ENCODE peak calls at places on chromosomes 13 and 19, in ten cellular contexts. One of them, this sample, is unnamed. For H3K27me3, the result is how much of the 10 kb centered on the place peaks cover.

GRCh38 chr19:32041681-32042292 is 303.6 kb upstream of the ZNF507 start:
- DNase-seq in brain microvascular endothelial cell: peak
- DNase-seq in CD8-positive, alpha-beta T cell: no peak
- DNase-seq in IMR-90: peak
- DNase-seq in AG04450: no peak
- DNase-seq in CD4-positive, alpha-beta T cell: no peak
- DNase-seq in tibial nerve: no peak
- DNase-seq in breast epithelium: no peak
- DNase-seq in thoracic aorta: no peak
- DNase-seq in gastrocnemius medialis: no peak
- DNase-seq in this sample: no peak

GRCh38 chr13:94716016-94716415 is 3.7 kb upstream of the SOX21 start:
- DNase-seq in IMR-90: no peak
- DNase-seq in gastrocnemius medialis: no peak
- DNase-seq in thoracic aorta: no peak
- DNase-seq in CD8-positive, alpha-beta T cell: no peak
- DNase-seq in CD4-positive, alpha-beta T cell: no peak
- DNase-seq in tibial nerve: no peak
- DNase-seq in brain microvascular endothelial cell: no peak
- DNase-seq in breast epithelium: no peak
- DNase-seq in AG04450: no peak
- DNase-seq in this sample: no peak

GRCh38 chr13:98978280-98978679 is 416 bp upstream of the DOCK9 start:
- DNase-seq in IMR-90: peak
- DNase-seq in brain microvascular endothelial cell: peak
- DNase-seq in AG04450: peak
- DNase-seq in CD8-positive, alpha-beta T cell: no peak
- DNase-seq in thoracic aorta: no peak
- DNase-seq in CD4-positive, alpha-beta T cell: no peak
- DNase-seq in gastrocnemius medialis: no peak
- DNase-seq in breast epithelium: no peak
- DNase-seq in tibial nerve: no peak
- DNase-seq in this sample: peak

GRCh38 chr19:55432355-55432959 is 10.6 kb downstream of the SHISA7 start:
- DNase-seq in AG04450: no peak
- DNase-seq in thoracic aorta: no peak
- DNase-seq in gastrocnemius medialis: no peak
- DNase-seq in CD8-positive, alpha-beta T cell: no peak
- DNase-seq in IMR-90: no peak
- DNase-seq in CD4-positive, alpha-beta T cell: no peak
- DNase-seq in breast epithelium: no peak
- DNase-seq in tibial nerve: no peak
- DNase-seq in brain microvascular endothelial cell: no peak
- DNase-seq in this sample: no peak

GRCh38 chr13:93881418-93881817 is 598.1 kb downstream of the DCT start:
- DNase-seq in brain microvascular endothelial cell: no peak
- DNase-seq in gastrocnemius medialis: no peak
- DNase-seq in breast epithelium: no peak
- DNase-seq in CD4-positive, alpha-beta T cell: no peak
- DNase-seq in AG04450: peak
- DNase-seq in thoracic aorta: no peak
- DNase-seq in tibial nerve: no peak
- DNase-seq in IMR-90: peak
- DNase-seq in CD8-positive, alpha-beta T cell: no peak
- DNase-seq in this sample: peak

GRCh38 chr13:50713849-50714248 is 129.6 kb downstream of the DLEU7 start:
- DNase-seq in thoracic aorta: no peak
- DNase-seq in CD8-positive, alpha-beta T cell: no peak
- DNase-seq in CD4-positive, alpha-beta T cell: no peak
- DNase-seq in gastrocnemius medialis: no peak
- DNase-seq in AG04450: peak
- DNase-seq in tibial nerve: no peak
- DNase-seq in breast epithelium: no peak
- DNase-seq in brain microvascular endothelial cell: peak
- DNase-seq in IMR-90: peak
- DNase-seq in this sample: peak

GRCh38 chr13:98739023-98739422 is 13.4 kb downstream of the SLC15A1 start:
- DNase-seq in gastrocnemius medialis: no peak
- DNase-seq in breast epithelium: no peak
- DNase-seq in CD8-positive, alpha-beta T cell: no peak
- DNase-seq in AG04450: no peak
- DNase-seq in IMR-90: no peak
- DNase-seq in tibial nerve: no peak
- DNase-seq in brain microvascular endothelial cell: no peak
- DNase-seq in thoracic aorta: no peak
- DNase-seq in CD4-positive, alpha-beta T cell: no peak
- DNase-seq in this sample: no peak

GRCh38 chr13:23518231-23518630 is 52.0 kb upstream of the TNFRSF19 start:
- DNase-seq in IMR-90: no peak
- DNase-seq in CD8-positive, alpha-beta T cell: no peak
- DNase-seq in thoracic aorta: no peak
- DNase-seq in CD4-positive, alpha-beta T cell: no peak
- DNase-seq in tibial nerve: no peak
- DNase-seq in gastrocnemius medialis: no peak
- DNase-seq in brain microvascular endothelial cell: no peak
- DNase-seq in breast epithelium: no peak
- DNase-seq in AG04450: no peak
- DNase-seq in this sample: no peak

DNA sequence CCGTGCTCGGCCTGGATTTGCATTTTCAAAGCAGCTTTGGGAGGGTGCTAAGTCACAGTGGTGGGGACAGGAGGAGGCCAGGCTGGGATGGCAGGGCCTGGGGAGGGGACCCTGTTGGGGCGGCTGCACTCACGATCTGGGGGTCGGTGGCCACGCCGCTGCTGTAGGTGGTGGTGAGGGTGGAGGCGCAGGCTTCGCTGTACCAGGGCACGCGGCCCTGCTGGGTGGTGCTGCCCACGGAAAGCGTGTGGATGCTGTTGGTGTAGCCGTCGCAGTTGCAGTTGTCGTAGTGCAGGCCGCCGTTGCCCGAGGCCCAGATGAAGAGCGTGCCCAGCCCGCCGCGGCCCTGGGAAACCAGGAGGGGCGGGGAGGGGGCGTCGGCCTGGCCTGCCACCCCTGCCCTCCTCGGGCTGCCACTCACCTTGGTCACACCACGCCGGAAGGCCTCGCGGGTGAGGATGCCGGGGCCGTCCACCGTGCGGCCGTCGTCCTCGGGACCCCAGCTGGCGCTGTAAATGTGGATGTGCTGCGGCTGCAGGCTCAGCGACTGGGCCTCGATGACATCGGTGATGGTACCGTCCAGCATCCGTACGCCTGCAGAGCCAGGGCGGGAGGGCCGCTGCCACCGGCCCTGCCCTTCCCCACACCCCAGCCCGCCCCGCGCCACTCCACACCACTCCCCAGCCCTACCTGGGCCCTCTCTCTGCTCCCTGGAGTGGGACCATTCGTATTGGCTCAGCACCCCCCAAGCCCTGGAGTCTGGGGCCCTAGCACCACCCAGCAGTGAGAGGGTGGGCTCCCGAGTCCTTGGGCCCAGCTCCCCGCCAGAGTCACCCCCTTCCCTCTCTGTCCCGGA is 3.2 kb downstream of the PCSK4 start:
- DNase-seq in IMR-90: no peak
- DNase-seq in AG04450: no peak
- DNase-seq in brain microvascular endothelial cell: no peak
- DNase-seq in thoracic aorta: no peak
- DNase-seq in CD4-positive, alpha-beta T cell: no peak
- DNase-seq in CD8-positive, alpha-beta T cell: no peak
- DNase-seq in gastrocnemius medialis: no peak
- DNase-seq in tibial nerve: no peak
- DNase-seq in breast epithelium: no peak
- DNase-seq in this sample: no peak
- H3K27ac ChIP-seq in IMR-90: no peak
- H3K27ac ChIP-seq in AG04450: no peak
- H3K27ac ChIP-seq in brain microvascular endothelial cell: no peak
- H3K27ac ChIP-seq in thoracic aorta: no peak
- H3K27ac ChIP-seq in CD4-positive, alpha-beta T cell: no peak
- H3K27ac ChIP-seq in CD8-positive, alpha-beta T cell: no peak
- H3K27ac ChIP-seq in gastrocnemius medialis: no peak
- H3K27ac ChIP-seq in tibial nerve: no peak
- H3K27ac ChIP-seq in breast epithelium: no peak
- H3K27ac ChIP-seq in this sample: no peak

DNA sequence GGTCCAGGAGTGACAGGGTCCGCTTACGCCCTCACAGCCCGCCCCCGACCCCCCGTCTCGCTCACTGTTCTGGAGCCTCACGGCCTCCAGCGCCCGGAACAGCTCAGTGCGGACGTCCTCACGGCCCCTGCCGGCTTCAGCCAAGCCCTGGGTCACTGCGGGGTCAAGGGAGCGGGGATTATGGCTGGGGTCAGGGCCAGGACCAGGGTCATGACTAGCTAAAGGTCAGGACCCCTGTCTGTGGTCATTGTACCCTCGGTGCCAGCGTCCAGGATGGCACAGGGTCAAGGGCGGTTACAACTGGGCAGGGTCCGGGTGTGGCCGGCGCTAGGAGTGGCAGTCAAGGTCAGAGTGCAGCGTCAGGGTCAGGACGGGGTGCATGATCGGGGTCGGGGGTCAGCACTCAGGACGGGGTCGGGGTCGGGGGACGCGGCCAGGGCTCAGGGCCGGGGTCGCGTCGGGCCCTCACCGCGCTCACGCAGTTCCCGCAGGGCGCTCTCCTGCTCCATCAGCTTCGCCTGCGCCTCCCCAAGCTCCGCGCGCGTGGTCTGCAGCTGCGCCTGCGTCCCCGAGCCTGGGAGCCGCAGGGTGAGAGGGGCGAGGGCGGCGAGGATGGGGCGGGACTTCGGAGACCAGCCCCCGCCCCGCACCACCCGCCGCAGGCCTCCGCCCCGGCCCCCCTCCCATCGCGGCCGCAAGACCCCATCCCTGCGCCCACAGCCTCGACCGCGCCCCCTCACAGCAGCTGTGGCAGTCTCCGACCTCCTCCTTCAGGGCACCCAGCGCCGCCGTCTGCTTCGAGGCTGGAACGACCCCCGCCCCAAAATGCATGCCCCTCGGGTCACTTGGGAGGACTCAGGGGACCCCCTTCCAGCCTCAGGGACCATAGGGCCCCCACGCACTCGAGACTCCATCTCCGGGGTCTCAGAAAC is 1.4 kb downstream of the CLEC4G start:
- DNase-seq in thoracic aorta: no peak
- DNase-seq in tibial nerve: no peak
- DNase-seq in AG04450: no peak
- DNase-seq in CD8-positive, alpha-beta T cell: no peak
- DNase-seq in breast epithelium: no peak
- DNase-seq in brain microvascular endothelial cell: no peak
- DNase-seq in IMR-90: no peak
- DNase-seq in CD4-positive, alpha-beta T cell: no peak
- DNase-seq in gastrocnemius medialis: no peak
- DNase-seq in this sample: no peak
- H3K27me3 ChIP-seq in thoracic aorta: under half
- H3K27me3 ChIP-seq in tibial nerve: under half
- H3K27me3 ChIP-seq in AG04450: under half
- H3K27me3 ChIP-seq in CD8-positive, alpha-beta T cell: under half
- H3K27me3 ChIP-seq in breast epithelium: under half
- H3K27me3 ChIP-seq in brain microvascular endothelial cell: under half
- H3K27me3 ChIP-seq in IMR-90: under half
- H3K27me3 ChIP-seq in CD4-positive, alpha-beta T cell: under half
- H3K27me3 ChIP-seq in gastrocnemius medialis: under half
- H3K27me3 ChIP-seq in this sample: under half

GRCh38 chr19:49057636-49058234 is at the start of gene CGB7:
- DNase-seq in CD4-positive, alpha-beta T cell: peak
- DNase-seq in breast epithelium: peak
- DNase-seq in CD8-positive, alpha-beta T cell: peak
- DNase-seq in gastrocnemius medialis: peak
- DNase-seq in thoracic aorta: peak
- DNase-seq in tibial nerve: peak
- DNase-seq in brain microvascular endothelial cell: peak
- DNase-seq in IMR-90: peak
- DNase-seq in AG04450: no peak
- DNase-seq in this sample: peak

GRCh38 chr19:49061000-49061399 is 3.5 kb upstream of the CGB7 start:
- DNase-seq in gastrocnemius medialis: no peak
- DNase-seq in thoracic aorta: no peak
- DNase-seq in CD8-positive, alpha-beta T cell: no peak
- DNase-seq in CD4-positive, alpha-beta T cell: no peak
- DNase-seq in IMR-90: no peak
- DNase-seq in tibial nerve: no peak
- DNase-seq in brain microvascular endothelial cell: no peak
- DNase-seq in breast epithelium: no peak
- DNase-seq in AG04450: no peak
- DNase-seq in this sample: no peak

GRCh38 chr19:49058592-49058991 is 1.0 kb upstream of the CGB7 start:
- DNase-seq in brain microvascular endothelial cell: peak
- DNase-seq in tibial nerve: no peak
- DNase-seq in CD4-positive, alpha-beta T cell: no peak
- DNase-seq in IMR-90: peak
- DNase-seq in AG04450: no peak
- DNase-seq in CD8-positive, alpha-beta T cell: no peak
- DNase-seq in thoracic aorta: no peak
- DNase-seq in breast epithelium: peak
- DNase-seq in gastrocnemius medialis: no peak
- DNase-seq in this sample: peak

GRCh38 chr19:49059056-49059455 is 1.5 kb upstream of the CGB7 start:
- DNase-seq in CD4-positive, alpha-beta T cell: no peak
- DNase-seq in brain microvascular endothelial cell: no peak
- DNase-seq in breast epithelium: no peak
- DNase-seq in CD8-positive, alpha-beta T cell: no peak
- DNase-seq in IMR-90: no peak
- DNase-seq in AG04450: no peak
- DNase-seq in tibial nerve: no peak
- DNase-seq in thoracic aorta: no peak
- DNase-seq in gastrocnemius medialis: no peak
- DNase-seq in this sample: no peak

DNA sequence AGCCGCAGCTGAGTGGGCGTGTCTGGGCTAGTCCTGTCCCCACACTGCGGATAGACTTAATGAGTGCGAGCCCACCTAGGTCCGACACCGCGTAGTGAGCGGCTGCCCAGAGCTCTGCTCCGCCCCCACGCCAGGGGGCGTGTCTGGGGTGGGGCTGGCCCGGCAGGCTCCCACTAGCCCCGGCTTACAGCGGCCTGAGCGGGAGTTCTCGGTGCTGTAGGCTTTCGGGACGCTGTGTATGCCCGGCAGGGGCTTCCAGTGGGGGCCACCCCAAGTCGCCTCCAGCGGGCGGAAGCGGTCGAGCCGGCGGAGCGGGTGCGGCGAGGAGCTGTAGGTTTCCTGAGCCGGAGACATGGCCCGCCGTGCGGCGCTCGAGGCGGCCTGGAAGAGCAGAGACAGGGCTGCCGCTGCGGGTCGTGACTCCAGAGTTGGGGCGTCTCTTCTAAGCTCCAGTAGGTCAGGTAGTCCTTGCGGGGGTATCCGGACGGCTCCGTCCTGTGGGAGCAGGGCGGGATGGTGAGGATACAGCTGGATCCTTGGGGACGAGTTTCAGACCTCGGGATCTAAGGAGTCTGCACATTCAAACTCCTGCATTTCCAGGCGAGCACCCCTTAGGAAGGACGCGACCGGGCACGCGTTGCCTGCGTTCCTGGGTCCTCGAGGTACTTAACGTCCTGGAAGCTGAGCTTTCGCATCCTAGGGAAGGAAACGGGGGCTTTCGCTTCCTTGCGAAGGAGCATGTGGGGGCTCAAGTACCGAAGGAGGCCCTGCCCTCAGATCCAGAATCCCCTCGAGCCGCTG is 1.2 kb downstream of the CGB7 start:
- DNase-seq in IMR-90: peak
- DNase-seq in thoracic aorta: no peak
- DNase-seq in AG04450: no peak
- DNase-seq in breast epithelium: peak
- DNase-seq in CD8-positive, alpha-beta T cell: peak
- DNase-seq in CD4-positive, alpha-beta T cell: no peak
- DNase-seq in gastrocnemius medialis: no peak
- DNase-seq in tibial nerve: peak
- DNase-seq in brain microvascular endothelial cell: peak
- DNase-seq in this sample: peak
- TF ChIP-seq CTCF in IMR-90: peak
- TF ChIP-seq CTCF in thoracic aorta: peak
- TF ChIP-seq CTCF in AG04450: peak
- TF ChIP-seq CTCF in breast epithelium: no peak
- TF ChIP-seq CTCF in CD8-positive, alpha-beta T cell: no peak
- TF ChIP-seq CTCF in CD4-positive, alpha-beta T cell: peak
- TF ChIP-seq CTCF in gastrocnemius medialis: peak
- TF ChIP-seq CTCF in tibial nerve: no peak
- TF ChIP-seq CTCF in brain microvascular endothelial cell: peak
- TF ChIP-seq CTCF in this sample: no peak

DNA sequence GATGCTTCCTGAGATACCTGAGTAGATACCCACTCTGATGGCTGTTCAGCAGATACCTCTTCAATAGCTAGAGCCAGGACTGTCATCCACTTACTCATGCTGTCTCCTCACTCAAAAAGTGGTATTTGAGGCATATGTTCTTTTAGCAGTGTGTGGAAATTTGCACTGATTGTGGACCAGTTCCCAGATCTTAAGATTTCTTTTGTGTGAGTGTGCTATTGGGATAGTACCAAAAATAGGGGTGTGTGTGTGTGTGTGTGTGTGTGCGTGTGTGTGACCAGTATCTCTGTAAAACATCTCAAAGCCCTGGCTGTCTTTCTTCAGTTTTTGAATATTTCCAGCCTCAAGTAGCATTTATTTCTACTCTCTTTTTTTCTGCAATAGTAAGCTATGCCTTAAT is 108.3 kb downstream of the SLITRK5 start:
- DNase-seq in AG04450: no peak
- DNase-seq in thoracic aorta: no peak
- DNase-seq in gastrocnemius medialis: no peak
- DNase-seq in IMR-90: no peak
- DNase-seq in CD8-positive, alpha-beta T cell: no peak
- DNase-seq in breast epithelium: no peak
- DNase-seq in brain microvascular endothelial cell: no peak
- DNase-seq in tibial nerve: no peak
- DNase-seq in CD4-positive, alpha-beta T cell: no peak
- DNase-seq in this sample: peak
- H3K27ac ChIP-seq in AG04450: no peak
- H3K27ac ChIP-seq in thoracic aorta: no peak
- H3K27ac ChIP-seq in gastrocnemius medialis: no peak
- H3K27ac ChIP-seq in IMR-90: no peak
- H3K27ac ChIP-seq in CD8-positive, alpha-beta T cell: no peak
- H3K27ac ChIP-seq in breast epithelium: no peak
- H3K27ac ChIP-seq in brain microvascular endothelial cell: no peak
- H3K27ac ChIP-seq in tibial nerve: no peak
- H3K27ac ChIP-seq in CD4-positive, alpha-beta T cell: no peak
- H3K27ac ChIP-seq in this sample: no peak